ENCODE peak calls at places on chromosomes 11 and 22, in four cellular contexts. N is astrocyte of the spinal cord, K is psoas muscle, X is uterus. H is an unnamed sample.

GRCh38 chr11:30712749-30713148 is 126.6 kb upstream of the MPPED2 start:
- DNase-seq in N (no peak), K (no peak), X (no peak), H (no peak)

GRCh38 chr11:73072935-73073481 is 69.1 kb downstream of the FCHSD2 start:
- DNase-seq in N (peak), K (no peak), X (no peak), H (no peak)

GRCh38 chr11:24064309-24064903 is 432.4 kb upstream of the LUZP2 start:
- DNase-seq in N (peak), K (no peak), X (no peak), H (no peak)

GRCh38 chr22:44589831-44590230 is 91.8 kb upstream of the RTL6 start:
- DNase-seq in N (no peak), K (peak), X (no peak), H (no peak)

GRCh38 chr11:77073328-77074001 is 6.7 kb downstream of the CAPN5 start:
- DNase-seq in N (peak), K (peak), X (peak), H (peak)

GRCh38 chr11:66243816-66244215 is 24.6 kb upstream of the RAB1B start:
- DNase-seq in N (no peak), K (no peak), X (no peak), H (no peak)

GRCh38 chr11:126702987-126703386 is 297.6 kb downstream of the KIRREL3 start:
- DNase-seq in N (no peak), K (no peak), X (no peak), H (no peak)

GRCh38 chr22:18113680-18114394 is 3.2 kb downstream of the TUBA8 start:
- DNase-seq in N (no peak), K (no peak), X (no peak), H (no peak)

GRCh38 chr11:118243161-118243560 is 9.0 kb downstream of the MPZL3 start:
- DNase-seq in N (no peak), K (no peak), X (no peak), H (no peak)

GRCh38 chr22:47165998-47166397 is 403.5 kb downstream of the TBC1D22A start:
- DNase-seq in N (no peak), K (peak), X (peak), H (no peak)

GRCh38 chr22:32828150-32828549 is 26.6 kb downstream of the TIMP3 start:
- DNase-seq in N (no peak), K (no peak), X (no peak), H (no peak)

GRCh38 chr11:3169952-3170755 is 5.0 kb upstream of the OSBPL5 start:
- DNase-seq in N (no peak), K (peak), X (no peak), H (no peak)

GRCh38 chr11:74171630-74172465 is 759 bp downstream of the PPME1 start:
- DNase-seq in N (peak), K (no peak), X (no peak), H (no peak)

GRCh38 chr22:24465566-24465965 is 29.6 kb upstream of the UPB1 start:
- DNase-seq in N (peak), K (no peak), X (no peak), H (no peak)

GRCh38 chr11:86574493-86575207 is 97.8 kb downstream of the ME3 start:
- DNase-seq in N (peak), K (no peak), X (no peak), H (no peak)

GRCh38 chr22:23097412-23098229 is 27.3 kb downstream of the GNAZ start:
- DNase-seq in N (no peak), K (no peak), X (no peak), H (no peak)

GRCh38 chr22:37274380-37274862 is 7.9 kb upstream of the CYTH4 start:
- DNase-seq in N (no peak), K (peak), X (no peak), H (no peak)

GRCh38 chr11:64868904-64869570 is 9.4 kb downstream of the EHD1 start:
- DNase-seq in N (peak), K (peak), X (peak), H (peak)

GRCh38 chr22:32991353-32992115 is 66.6 kb downstream of the SYN3 start:
- DNase-seq in N (no peak), K (peak), X (peak), H (no peak)

GRCh38 chr11:48170176-48170839 is 46.3 kb upstream of the OR4B1 start:
- DNase-seq in N (peak), K (no peak), X (no peak), H (no peak)

GRCh38 chr11:48167380-48167779 is 49.2 kb upstream of the OR4B1 start:
- DNase-seq in N (no peak), K (no peak), X (no peak), H (no peak)

GRCh38 chr11:48169706-48170105 is 46.9 kb upstream of the OR4B1 start:
- DNase-seq in N (no peak), K (no peak), X (no peak), H (no peak)

GRCh38 chr11:48169259-48169658 is 47.4 kb upstream of the OR4B1 start:
- DNase-seq in N (no peak), K (no peak), X (no peak), H (no peak)

GRCh38 chr11:48168815-48169214 is 47.8 kb upstream of the OR4B1 start:
- DNase-seq in N (no peak), K (no peak), X (no peak), H (no peak)
- TF ChIP-seq CTCF in N (no peak), K (no peak), X (no peak), H (no peak)

GRCh38 chr11:67265633-67266423 is 445 bp upstream of the GRK2 start:
- DNase-seq in N (no peak), K (peak), X (peak), H (no peak)
- H3K4me3 ChIP-seq in N (peak), K (peak), X (no peak), H (peak)

GRCh38 chr11:33323421-33323820 is 66.2 kb downstream of the HIPK3 start:
- DNase-seq in N (no peak), K (no peak), X (no peak), H (no peak)
- TF ChIP-seq CTCF in N (no peak), K (peak), X (no peak), H (no peak)

GRCh38 chr11:12547953-12548650 is 126.1 kb upstream of the TEAD1 start:
- DNase-seq in N (no peak), K (no peak), X (no peak), H (no peak)
- H3K4me3 ChIP-seq in N (no peak), K (no peak), X (no peak), H (no peak)

DNA sequence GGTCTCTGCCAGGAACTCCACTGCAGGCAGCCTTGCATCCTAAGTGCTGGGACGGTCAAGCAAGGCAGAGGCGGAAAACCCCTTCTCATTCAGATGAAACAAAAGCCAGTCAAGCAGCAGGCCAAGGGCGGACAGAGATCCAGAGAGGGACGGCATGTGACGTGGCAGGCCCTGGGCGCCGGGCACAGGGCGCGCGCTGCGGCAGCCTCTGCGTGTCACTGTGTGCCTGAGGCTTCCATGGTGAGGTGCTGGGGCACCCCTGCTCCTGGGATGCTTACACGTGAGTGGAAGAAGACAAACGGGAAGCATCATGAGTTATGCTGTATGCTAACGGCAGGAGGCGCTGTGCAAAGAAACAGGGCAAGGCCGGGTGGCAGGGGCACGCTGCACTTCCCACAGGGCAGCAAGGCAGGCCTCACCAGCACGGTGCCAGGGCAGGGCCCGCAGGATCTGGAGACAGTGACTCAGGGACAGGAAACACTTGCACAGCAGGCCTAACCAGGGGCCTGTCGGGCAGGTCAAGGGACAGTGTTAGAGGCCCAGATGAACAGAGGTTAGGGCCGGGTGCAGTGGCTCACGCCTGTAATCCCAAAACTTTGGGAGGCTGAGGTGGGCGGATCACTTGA is 6.1 kb downstream of the TOLLIP start:
- DNase-seq in N (no peak), K (no peak), X (peak), H (no peak)
- TF ChIP-seq CTCF in N (peak), K (no peak), X (no peak), H (peak)

GRCh38 chr11:129896062-129896461 is 684 bp upstream of the NFRKB start:
- DNase-seq in N (no peak), K (no peak), X (no peak), H (no peak)
- H3K4me3 ChIP-seq in N (peak), K (peak), X (peak), H (peak)

H was measured in HFF-Myc.